ENCODE peak calls at places on chromosomes 13 and 19, in five cellular contexts. O is amygdala, T is NCI-H510A treated with DMSO at 0.1 percent for 48 hours, R is glomerular endothelial cell, C is DMS 273 treated with DMSO at 0.1 percent for 48 hours. E is an unnamed sample.
A peak's percentile ranks its signal among the peaks of the same experiment; 100 is the strongest.

GRCh38 chr13:73938375-73939070 is 195.7 kb downstream of the KLF12 start:
- DNase-seq in C (no peak), R (peak; percentile 57), T (no peak), O (no peak), E (peak; percentile 77)

GRCh38 chr13:21541271-21541670 is 62.7 kb downstream of the MICU2 start:
- DNase-seq in T (no peak), O (no peak), C (no peak), R (no peak), E (no peak)

GRCh38 chr13:41675306-41675705 is 218.0 kb downstream of the RGCC start:
- DNase-seq in R (no peak), O (no peak), C (no peak), T (no peak), E (peak; percentile 41)

GRCh38 chr13:73960474-73960873 is 173.7 kb downstream of the KLF12 start:
- DNase-seq in T (no peak), O (no peak), C (no peak), R (no peak), E (no peak)

GRCh38 chr19:28582344-28582743 is 630.6 kb downstream of the UQCRFS1 start:
- DNase-seq in C (no peak), T (no peak), O (no peak), R (no peak), E (no peak)

GRCh38 chr13:52846567-52847321 is 1.7 kb downstream of the PCDH8 start:
- DNase-seq in R (no peak), O (peak; percentile 59), C (no peak), T (no peak), E (peak; percentile 24)

GRCh38 chr13:77544365-77544764 is 8.9 kb downstream of the SCEL start:
- DNase-seq in R (no peak), T (no peak), O (peak; percentile 22), C (peak; percentile 37), E (peak; percentile 71)

GRCh38 chr13:58949646-58950045 is 1214.1 kb downstream of the DIAPH3 start:
- DNase-seq in C (no peak), T (no peak), O (no peak), R (no peak), E (no peak)

GRCh38 chr13:28355822-28356371 is 139.0 kb downstream of the FLT1 start:
- DNase-seq in T (no peak), O (no peak), R (no peak), C (no peak), E (peak; percentile 93)

GRCh38 chr13:32409561-32410440 is 18.1 kb downstream of the N4BP2L1 start:
- DNase-seq in T (no peak), R (no peak), C (no peak), O (no peak), E (peak; percentile 11)

GRCh38 chr19:47512183-47512947 is 2.5 kb downstream of the NAPA start:
- DNase-seq in C (peak; percentile 85), O (no peak), R (no peak), T (no peak), E (no peak)

GRCh38 chr19:46442808-46443450 is 14.2 kb upstream of the PNMA8C start:
- DNase-seq in C (no peak), T (no peak), O (no peak), R (no peak), E (peak; percentile 59)